ENCODE peak calls at places on chromosomes 3 and 15, in four cellular contexts. R is cardiac fibroblast, W is astrocyte of the cerebellum, Z is pancreas. B is an unnamed sample.

GRCh38 chr3:172397716-172398405 is 50.4 kb downstream of the GHSR start:
- DNase-seq in R (peak; percentile 73), W (no peak), Z (no peak), B (no peak)

GRCh38 chr3:140972833-140973232 is 31.2 kb downstream of the SLC25A36 start:
- DNase-seq in W (no peak), R (peak; percentile 43), Z (no peak), B (peak; percentile 3)

GRCh38 chr15:64006642-64007041 is 39.6 kb downstream of the DAPK2 start:
- DNase-seq in W (no peak), Z (no peak), R (no peak), B (no peak)

GRCh38 chr15:71743861-71744382 is 66.4 kb upstream of the NR2E3 start:
- DNase-seq in Z (no peak), R (peak; percentile 64), W (peak; percentile 28), B (no peak)

GRCh38 chr3:66404903-66405700 is 95.7 kb downstream of the LRIG1 start:
- DNase-seq in Z (no peak), R (no peak), W (no peak), B (no peak)

GRCh38 chr3:23949784-23950183 is 4.7 kb downstream of the NR1D2 start:
- DNase-seq in W (no peak), Z (no peak), R (no peak), B (no peak)

GRCh38 chr15:56989411-56989924 is 71.0 kb downstream of the TCF12 start:
- DNase-seq in R (no peak), Z (no peak), W (no peak), B (no peak)

GRCh38 chr15:76239786-76240185 is 71.5 kb downstream of the ETFA start:
- DNase-seq in Z (no peak), W (no peak), R (no peak), B (no peak)

GRCh38 chr15:55846108-55846707 is 103.3 kb upstream of the PRTG start:
- DNase-seq in W (peak; percentile 67), R (peak; percentile 90), Z (no peak), B (peak; percentile 64)

GRCh38 chr15:80106051-80106450 is 46.6 kb downstream of the ZFAND6 start:
- DNase-seq in Z (no peak), W (no peak), R (peak; percentile 50), B (peak; percentile 77)

GRCh38 chr15:47415539-47415971 is 301.8 kb upstream of the SEMA6D start:
- DNase-seq in Z (no peak), R (peak; percentile 35), W (no peak), B (no peak)

GRCh38 chr15:74222231-74222511 is 14.0 kb upstream of the CCDC33 start:
- DNase-seq in W (no peak), Z (no peak), R (no peak), B (no peak)

GRCh38 chr3:43794776-43795175 is 104.0 kb downstream of the ABHD5 start:
- DNase-seq in Z (no peak), W (no peak), R (no peak), B (peak; percentile 31)

GRCh38 chr3:131821376-131821775 is 213.4 kb downstream of the CPNE4 start:
- DNase-seq in W (no peak), Z (no peak), R (no peak), B (no peak)

GRCh38 chr3:150545419-150546225 is 674 bp downstream of the SERP1 start:
- DNase-seq in W (no peak), Z (peak; percentile 87), R (no peak), B (no peak)

GRCh38 chr3:22835041-22835440 is 368.1 kb upstream of the UBE2E2 start:
- DNase-seq in Z (no peak), R (no peak), W (no peak), B (no peak)

GRCh38 chr3:153970735-153971347 is 150.3 kb upstream of the ARHGEF26 start:
- DNase-seq in R (peak; percentile 59), Z (no peak), W (peak; percentile 26), B (no peak)

GRCh38 chr3:120440001-120440703 is 10.6 kb downstream of the FSTL1 start:
- DNase-seq in R (no peak), W (no peak), Z (no peak), B (no peak)

GRCh38 chr3:64417816-64418215 is 192.6 kb upstream of the PRICKLE2 start:
- DNase-seq in W (peak; percentile 66), R (peak; percentile 70), Z (no peak), B (no peak)

GRCh38 chr3:14598143-14598569 is 53.4 kb upstream of the CCDC174 start:
- DNase-seq in R (peak; percentile 48), W (peak; percentile 19), Z (no peak), B (no peak)

GRCh38 chr15:89704411-89704810 is 13.8 kb downstream of the WDR93 start:
- DNase-seq in W (no peak), R (peak; percentile 23), Z (no peak), B (no peak)

GRCh38 chr3:133414021-133414392 is 14.2 kb downstream of the BFSP2 start:
- DNase-seq in Z (no peak), R (no peak), W (no peak), B (no peak)

GRCh38 chr3:128554465-128555097 is 61.6 kb upstream of the GATA2 start:
- DNase-seq in R (no peak), W (no peak), Z (no peak), B (no peak)

GRCh38 chr3:194095464-194095863 is 40.5 kb upstream of the HES1 start:
- DNase-seq in W (no peak), Z (no peak), R (peak; percentile 32), B (no peak)

GRCh38 chr3:186932281-186933181 is 2.2 kb downstream of the ST6GAL1 start:
- DNase-seq in R (peak; percentile 48), Z (no peak), W (no peak), B (no peak)

GRCh38 chr3:33544126-33544525 is 103.9 kb upstream of the UBP1 start:
- DNase-seq in W (no peak), Z (no peak), R (no peak), B (peak; percentile 17)

GRCh38 chr15:78216276-78217229 is 17.8 kb downstream of the ACSBG1 start:
- DNase-seq in W (no peak), R (peak; percentile 65), Z (peak; percentile 95), B (no peak)

GRCh38 chr3:113211370-113212154 is at the start of gene BOC:
- DNase-seq in R (peak; percentile 70), Z (peak; percentile 80), W (peak; percentile 50), B (no peak)
- TF ChIP-seq CTCF in R (no peak), Z (no peak), W (no peak), B (no peak)

GRCh38 chr3:189316296-189317019 is 144.7 kb downstream of the TPRG1 start:
- DNase-seq in W (no peak), Z (no peak), R (no peak), B (no peak)
- H3K4me3 ChIP-seq in W (no peak overlapping the region), Z (no peak overlapping the region), R (no peak overlapping the region), B (no peak overlapping the region)

GRCh38 chr3:13229291-13229949 is 156.2 kb upstream of the IQSEC1 start:
- DNase-seq in R (peak; percentile 14), W (no peak), Z (no peak), B (no peak)
- TF ChIP-seq CTCF in R (no peak), W (peak; percentile 35), Z (no peak), B (peak; percentile 36)

DNA sequence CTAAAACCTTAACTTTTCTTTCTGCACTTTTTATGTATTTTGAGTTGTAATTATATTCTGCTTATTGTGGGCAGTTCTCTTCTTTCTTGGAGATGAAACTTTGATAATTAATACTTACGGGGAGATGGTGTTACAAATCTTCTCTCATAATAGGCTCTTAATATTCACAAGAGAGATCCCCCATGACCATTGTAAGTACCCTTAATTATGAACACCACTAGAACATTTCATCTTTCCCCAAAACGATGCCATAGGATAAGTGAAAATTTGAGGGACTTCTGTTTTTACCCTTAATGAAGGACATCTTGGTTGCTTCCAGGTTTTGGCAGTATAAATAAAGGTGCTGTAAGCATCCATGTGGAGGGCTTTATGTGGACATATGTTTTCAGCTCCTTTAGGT is 60.7 kb downstream of the PIAS1 start:
- DNase-seq in Z (no peak), R (no peak), W (no peak), B (no peak)
- H3K4me3 ChIP-seq in Z (peak overlapping the region; percentile 31), R (no peak overlapping the region), W (no peak overlapping the region), B (no peak overlapping the region)

GRCh38 chr3:169894110-169894509 is 17.3 kb upstream of the SAMD7 start:
- DNase-seq in W (no peak), R (peak; percentile 54), Z (no peak), B (no peak)
- TF ChIP-seq CTCF in W (no peak), R (no peak), Z (no peak), B (no peak)

DNA sequence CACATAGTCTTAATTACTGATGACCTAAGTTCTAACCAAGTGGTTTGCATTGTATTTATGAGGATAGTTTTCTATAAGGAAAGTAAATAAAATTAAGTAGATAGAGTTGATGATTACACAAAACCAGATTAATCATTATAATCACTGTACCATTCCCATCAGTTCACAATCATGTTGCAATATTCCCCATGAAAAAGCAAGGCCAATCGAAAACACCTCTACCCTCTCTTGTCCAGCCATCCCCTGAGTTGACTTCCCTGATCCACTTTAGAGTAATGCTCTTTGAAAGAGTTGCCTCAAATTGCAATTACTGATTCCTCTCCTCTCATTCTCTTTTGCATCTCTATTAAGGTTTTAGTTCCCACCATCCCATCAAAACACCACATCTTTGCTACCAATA is 21.0 kb downstream of the BCHE start:
- DNase-seq in Z (no peak), W (no peak), R (no peak), B (no peak)
- H3K4me3 ChIP-seq in Z (no peak overlapping the region), W (no peak overlapping the region), R (no peak overlapping the region), B (no peak overlapping the region)

B was measured in AG09309.